ENCODE peak calls at places on chromosome 16, in six cellular contexts. G is stimulated activated CD4-positive, alpha-beta T cell treated with anti-CD3 and anti-CD28 coated beads, Interleukin-12 subunit alpha, Interleukin-12 subunit beta, amount 100 ng/mL, for 4 hours; P is activated T-helper 9 cell treated with anti-CD3 and anti-CD28 coated beads, Interleukin-2, amount 50 U/mL, for 16 hours; U is T-helper 17 cell; V is M059J; T is endothelial cell. O is an unnamed sample.

GRCh38 chr16:56849690-56850680 is 15.0 kb upstream of the SLC12A3 start:
- DNase-seq in U (no peak), V (peak), P (no peak), T (no peak), G (no peak), O (no peak)

GRCh38 chr16:86823895-86824671 is 245.7 kb downstream of the FOXL1 start:
- DNase-seq in V (peak), U (no peak), P (no peak), G (no peak), T (no peak), O (peak)

GRCh38 chr16:23924138-23924537 is 88.4 kb downstream of the PRKCB start:
- DNase-seq in T (no peak), V (no peak), P (no peak), U (no peak), G (no peak), O (no peak)

GRCh38 chr16:71412270-71413160 is 29.3 kb downstream of the TLE7 start:
- DNase-seq in G (peak), P (peak), U (peak), T (peak), V (peak), O (peak)

GRCh38 chr16:15572329-15573001 is 70.5 kb downstream of the MARF1 start:
- DNase-seq in T (no peak), G (no peak), P (no peak), U (no peak), V (no peak), O (no peak)

GRCh38 chr16:8237452-8237851 is 352.9 kb downstream of the TMEM114 start:
- DNase-seq in T (no peak), V (no peak), U (no peak), G (no peak), P (no peak), O (no peak)

GRCh38 chr16:19844945-19845641 is 39.6 kb downstream of the GPRC5B start:
- DNase-seq in T (no peak), U (no peak), V (peak), G (no peak), P (no peak), O (no peak)

GRCh38 chr16:85028638-85029412 is 1.2 kb downstream of the KIAA0513 start:
- DNase-seq in U (peak), V (peak), T (no peak), P (peak), G (peak), O (peak)

GRCh38 chr16:53080345-53081031 is 25.7 kb downstream of the CHD9 start:
- DNase-seq in V (peak), G (no peak), P (no peak), T (no peak), U (no peak), O (peak)

O was measured in mammary epithelial cell.